ENCODE peak calls at places on chromosomes 16 and 17, in four cellular contexts. E, B, F and U are unnamed samples.

GRCh38 chr16:65413861-65414260 is 292.0 kb upstream of the CDH11 start:
- DNase-seq in E (no peak), B (no peak), F (no peak), U (no peak)

GRCh38 chr17:32142857-32143524 is 689 bp downstream of the RHOT1 start:
- DNase-seq in E (peak), B (peak), F (peak), U (no peak)

GRCh38 chr17:28612936-28613872 is 781 bp downstream of the RSKR start:
- DNase-seq in E (peak), B (peak), F (no peak), U (no peak)

GRCh38 chr17:9977175-9977574 is 72.1 kb upstream of the RCVRN start:
- DNase-seq in E (no peak), B (no peak), F (no peak), U (no peak)

GRCh38 chr17:68152161-68152571 is 95.7 kb upstream of the AMZ2 start:
- DNase-seq in E (no peak), B (no peak), F (no peak), U (no peak)

GRCh38 chr17:81004336-81005015 is 12.8 kb downstream of the CHMP6 start:
- DNase-seq in E (no peak), B (no peak), F (peak), U (no peak)

GRCh38 chr16:20333120-20333519 is 5.8 kb upstream of the GP2 start:
- DNase-seq in E (no peak), B (no peak), F (no peak), U (no peak)

GRCh38 chr17:9473716-9474115 is 101.9 kb downstream of the STX8 start:
- DNase-seq in E (no peak), B (peak), F (no peak), U (no peak)

GRCh38 chr17:31448467-31449077 is 57.1 kb downstream of the RAB11FIP4 start:
- DNase-seq in E (no peak), B (peak), F (no peak), U (no peak)

GRCh38 chr16:17557480-17557879 is 86.7 kb upstream of the XYLT1 start:
- DNase-seq in E (no peak), B (no peak), F (no peak), U (no peak)

GRCh38 chr16:82063456-82064082 is 28.5 kb downstream of the HSD17B2 start:
- DNase-seq in E (no peak), B (no peak), F (no peak), U (no peak)

GRCh38 chr16:65119905-65120341 is 1.9 kb downstream of the CDH11 start:
- DNase-seq in E (no peak), B (peak), F (no peak), U (no peak)

GRCh38 chr17:43468746-43469544 is 14.8 kb upstream of the DHX8 start:
- DNase-seq in E (no peak), B (peak), F (no peak), U (peak)

GRCh38 chr17:74601944-74602572 is 10.0 kb upstream of the CD300LD start:
- DNase-seq in E (no peak), B (peak), F (no peak), U (no peak)

GRCh38 chr17:29039764-29040598 is 3.0 kb upstream of the PIPOX start:
- DNase-seq in E (no peak), B (peak), F (no peak), U (peak)

GRCh38 chr17:51391992-51392654 is 131.8 kb downstream of the UTP18 start:
- DNase-seq in E (no peak), B (no peak), F (no peak), U (no peak)

GRCh38 chr17:40480501-40481003 is 20.9 kb downstream of the TNS4 start:
- DNase-seq in E (peak), B (peak), F (no peak), U (no peak)

GRCh38 chr17:75288784-75289121 is 480 bp downstream of the SLC25A19 start:
- DNase-seq in E (peak), B (no peak), F (no peak), U (no peak)

DNA sequence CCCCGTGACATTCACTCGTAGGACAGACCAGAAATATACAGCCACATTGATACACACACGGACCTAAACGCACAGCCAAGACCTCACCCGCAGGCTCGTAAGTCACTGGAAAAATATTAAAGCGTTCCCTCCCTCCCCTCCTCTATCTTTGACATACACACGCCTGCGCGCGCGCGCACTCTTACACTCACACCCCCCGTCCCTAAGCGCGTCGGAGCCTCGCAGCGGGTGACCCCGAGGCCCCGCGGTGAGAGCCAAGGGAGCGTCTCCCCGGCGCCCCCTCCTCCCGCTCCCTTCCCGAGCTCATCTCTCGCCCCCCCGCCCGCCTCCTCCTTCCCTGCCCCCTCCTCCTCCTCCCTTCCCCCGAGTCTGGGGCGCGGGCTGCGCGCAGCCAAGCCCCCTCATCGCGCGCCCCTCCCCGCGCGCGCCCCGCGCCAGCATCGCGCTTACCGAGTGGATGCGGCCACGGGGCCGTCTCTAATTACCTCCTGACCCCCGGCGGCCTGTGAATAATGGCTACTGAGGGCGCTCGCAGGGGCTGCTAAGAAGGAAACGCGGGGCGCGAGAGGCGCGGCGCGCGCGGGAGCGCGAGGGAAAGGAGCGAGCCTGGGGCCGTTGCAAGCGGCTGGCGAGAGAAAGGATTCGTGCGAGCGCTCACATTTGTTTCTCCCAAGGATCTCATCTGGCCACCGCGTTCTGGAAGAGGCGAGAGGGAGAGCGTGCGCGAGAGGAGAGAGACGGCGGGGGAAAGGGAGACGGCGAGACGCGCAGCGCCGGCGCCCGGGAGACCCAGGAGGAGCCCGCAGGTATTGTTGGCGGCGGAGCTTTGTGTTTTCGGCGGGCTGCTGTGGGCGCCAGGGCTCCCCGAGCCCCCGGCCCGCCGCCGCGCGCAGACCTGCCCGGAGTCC is 42.4 kb downstream of the RAI1 start:
- DNase-seq in E (no peak), B (peak), F (no peak), U (no peak)
- H3K4me3 ChIP-seq in E (peak), B (peak), F (peak), U (peak)

GRCh38 chr16:85564277-85565051 is 48.7 kb upstream of the GSE1 start:
- DNase-seq in E (no peak), B (no peak), F (peak), U (no peak)

GRCh38 chr16:85567101-85567866 is 45.8 kb upstream of the GSE1 start:
- DNase-seq in E (no peak), B (no peak), F (no peak), U (no peak)

GRCh38 chr16:85565340-85565739 is 47.8 kb upstream of the GSE1 start:
- DNase-seq in E (no peak), B (no peak), F (no peak), U (no peak)

GRCh38 chr16:85566502-85567100 is 46.5 kb upstream of the GSE1 start:
- DNase-seq in E (no peak), B (no peak), F (no peak), U (no peak)

DNA sequence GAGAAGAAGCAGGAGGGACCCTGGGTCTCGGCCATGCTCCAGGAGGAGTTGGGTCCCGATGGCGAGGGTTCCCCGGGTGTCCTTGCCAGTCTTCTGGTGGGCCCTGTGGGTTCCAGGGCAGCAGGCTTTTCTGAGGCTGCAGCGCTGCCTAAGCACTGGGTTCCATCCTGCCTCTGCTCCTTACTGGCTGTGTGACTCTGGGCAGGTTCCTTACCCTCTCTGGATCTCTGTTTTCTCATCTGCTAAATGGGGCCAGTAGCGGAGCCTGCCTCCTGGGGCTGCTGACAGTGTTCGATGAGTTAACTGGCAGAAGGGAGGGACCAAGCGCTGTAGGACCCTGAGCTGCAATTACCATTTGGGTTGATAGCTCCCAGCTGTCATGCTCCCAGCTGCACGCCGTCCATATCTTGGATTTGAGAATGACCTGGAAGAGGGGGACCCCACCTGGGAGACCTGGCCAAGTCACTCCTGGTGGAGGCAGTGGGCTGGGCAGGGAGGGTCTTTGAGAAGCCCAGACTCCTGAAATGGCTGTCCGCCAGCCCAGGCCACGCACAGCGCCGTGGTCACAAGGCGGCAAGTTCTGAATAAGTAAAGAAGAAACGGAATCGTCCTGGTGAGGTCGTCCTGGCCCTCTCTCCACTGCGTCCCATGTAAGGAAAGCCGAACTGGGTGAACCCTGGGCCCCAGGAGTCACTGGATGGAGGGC is 47.2 kb upstream of the GSE1 start:
- DNase-seq in E (no peak), B (no peak), F (no peak), U (no peak)
- TF ChIP-seq CTCF in E (no peak), B (no peak), F (no peak), U (no peak)

GRCh38 chr17:48564200-48565023 is 13.7 kb downstream of the HOXB4 start:
- DNase-seq in E (no peak), B (no peak), F (no peak), U (no peak)
- H3K4me3 ChIP-seq in E (peak), B (peak), F (peak), U (peak)

GRCh38 chr16:57497121-57497520 is 10.8 kb upstream of the DOK4 start:
- DNase-seq in E (no peak), B (no peak), F (peak), U (no peak)

GRCh38 chr16:57498031-57498430 is 11.7 kb upstream of the DOK4 start:
- DNase-seq in E (no peak), B (no peak), F (peak), U (no peak)

GRCh38 chr16:57489229-57489628 is 2.9 kb upstream of the DOK4 start:
- DNase-seq in E (no peak), B (no peak), F (no peak), U (no peak)

GRCh38 chr16:57493767-57494166 is 7.5 kb upstream of the DOK4 start:
- DNase-seq in E (no peak), B (no peak), F (no peak), U (no peak)
- TF ChIP-seq CTCF in E (no peak), B (no peak), F (no peak), U (no peak)

DNA sequence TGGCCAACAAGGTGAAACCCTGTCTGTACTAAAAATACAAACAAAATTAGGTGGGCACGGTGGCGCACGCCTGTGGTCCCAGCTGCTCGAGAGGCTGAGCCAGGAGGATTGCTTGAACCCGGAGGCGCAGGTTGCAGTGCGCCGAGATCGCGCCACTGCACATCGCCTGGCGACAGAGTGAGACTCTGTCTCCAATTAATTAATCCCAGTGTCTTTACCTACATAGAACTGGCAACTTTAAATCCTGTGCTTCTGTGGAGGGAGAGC is 1.5 kb upstream of the ELOB start:
- DNase-seq in E (no peak), B (no peak), F (no peak), U (no peak)
- H3K4me3 ChIP-seq in E (peak), B (no peak), F (peak), U (peak)

GRCh38 chr16:75552951-75553350 is 3.1 kb downstream of the TMEM231 start:
- DNase-seq in E (no peak), B (no peak), F (no peak), U (no peak)

GRCh38 chr16:75559002-75559401 is 3.0 kb upstream of the TMEM231 start:
- DNase-seq in E (no peak), B (no peak), F (no peak), U (no peak)

GRCh38 chr16:75559564-75560372 is 3.7 kb upstream of the TMEM231 start:
- DNase-seq in E (no peak), B (peak), F (no peak), U (no peak)

GRCh38 chr16:75555213-75555706 is 792 bp downstream of the TMEM231 start:
- DNase-seq in E (peak), B (peak), F (peak), U (no peak)

GRCh38 chr16:75555707-75556512 is at the start of gene TMEM231:
- DNase-seq in E (peak), B (peak), F (peak), U (peak)
- TF ChIP-seq CTCF in E (no peak), B (no peak), F (no peak), U (no peak)

DNA sequence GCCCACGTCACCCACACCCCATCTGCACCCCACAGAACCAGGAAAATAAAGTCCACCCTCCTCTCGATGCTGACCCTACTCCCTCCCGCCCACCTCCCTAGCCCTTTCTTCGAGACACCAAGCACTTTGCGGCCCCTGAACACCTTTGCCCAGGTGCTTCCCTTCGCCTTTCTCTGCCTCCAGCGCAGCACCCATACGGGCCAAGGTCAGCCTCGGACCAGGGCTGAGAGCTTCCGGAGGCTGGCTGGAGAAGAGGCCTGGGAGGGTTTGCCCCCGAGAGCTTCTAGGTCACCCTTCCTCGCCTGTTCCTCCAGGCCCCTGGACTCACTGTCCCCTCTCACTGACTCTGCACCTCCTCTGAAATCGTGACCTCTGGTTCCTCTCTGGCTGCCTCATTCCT is 2.7 kb upstream of the NHERF2 start:
- DNase-seq in E (no peak), B (no peak), F (no peak), U (no peak)
- H3K4me3 ChIP-seq in E (peak), B (no peak), F (peak), U (no peak)

DNA sequence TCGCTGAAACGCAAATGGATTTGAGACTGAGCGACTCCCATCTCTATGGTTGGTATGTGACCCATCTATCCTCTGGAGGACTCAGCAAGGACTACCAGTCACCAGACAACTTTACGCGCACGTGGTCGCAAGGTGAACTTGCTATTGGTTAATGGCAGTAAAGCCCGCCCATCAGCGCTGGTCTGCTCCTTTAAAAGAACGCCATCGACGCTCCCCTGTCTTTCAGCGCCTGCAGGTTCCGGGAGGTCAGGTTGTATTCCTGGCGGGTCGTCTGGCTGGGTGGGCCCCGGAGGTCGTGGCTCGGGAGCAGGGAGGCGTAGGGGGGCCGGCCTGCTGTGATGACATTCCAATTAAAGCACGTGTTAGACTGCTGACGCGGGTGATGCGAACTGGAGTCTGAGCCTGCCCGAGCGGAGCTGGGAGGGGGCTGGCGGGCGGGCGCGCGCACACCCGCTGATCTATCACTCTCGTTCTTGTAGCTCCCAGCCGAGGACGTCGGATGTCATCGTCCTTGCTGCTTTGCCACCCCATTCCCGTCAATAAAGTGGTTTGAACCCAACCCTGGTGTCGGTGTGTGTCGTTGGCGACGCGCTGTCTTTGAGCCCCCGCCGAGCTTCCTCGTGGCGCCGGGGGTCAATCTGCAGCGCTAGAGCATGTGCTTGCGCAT is 15.9 kb upstream of the ERN1 start:
- DNase-seq in E (peak), B (peak), F (peak), U (peak)
- TF ChIP-seq CTCF in E (no peak), B (no peak), F (no peak), U (no peak)